ENCODE peak calls at places on chromosomes 13 and 19, in seven cellular contexts. G is naive thymus-derived CD4-positive, alpha-beta T cell; X is IMR-90; L is neural progenitor cell; E is A549; D is AG04450; O is CD8-positive, alpha-beta T cell. T is an unnamed sample.

GRCh38 chr19:54114340-54114826 is 1.1 kb downstream of the TFPT start:
- DNase-seq in G (peak), X (peak), L (peak), E (no peak), D (no peak), O (peak), T (peak)

GRCh38 chr19:35240322-35240721 is 8.5 kb upstream of the LSR start:
- DNase-seq in G (peak), X (no peak), L (no peak), E (no peak), D (no peak), O (peak), T (no peak)

GRCh38 chr19:41411094-41411493 is 13.5 kb downstream of the BCKDHA start:
- DNase-seq in G (no peak), X (no peak), L (no peak), E (no peak), D (no peak), O (no peak), T (no peak)

GRCh38 chr19:55319786-55320185 is 5.4 kb downstream of the TMEM150B start:
- DNase-seq in G (no peak), X (peak), L (peak), E (no peak), D (no peak), O (no peak), T (peak)

GRCh38 chr13:94416454-94417080 is 62.9 kb downstream of the DCT start:
- DNase-seq in G (no peak), X (peak), L (peak), E (peak), D (no peak), O (no peak), T (peak)

GRCh38 chr13:110347535-110348308 is 40.6 kb downstream of the COL4A2 start:
- DNase-seq in G (no peak), X (peak), L (no peak), E (peak), D (no peak), O (no peak), T (peak)

GRCh38 chr13:74246398-74246975 is 112.3 kb upstream of the KLF12 start:
- DNase-seq in G (no peak), X (peak), L (no peak), E (no peak), D (no peak), O (peak), T (peak)

GRCh38 chr19:38849746-38850230 is at the start of gene HNRNPL:
- DNase-seq in G (peak), X (no peak), L (no peak), E (no peak), D (no peak), O (peak), T (no peak)

GRCh38 chr13:95783747-95784146 is 106.8 kb downstream of the DNAJC3 start:
- DNase-seq in G (no peak), X (no peak), L (no peak), E (no peak), D (no peak), O (no peak), T (no peak)

GRCh38 chr19:55642153-55643002 is 1.1 kb upstream of the ZNF581 start:
- DNase-seq in G (peak), X (no peak), L (peak), E (no peak), D (no peak), O (peak), T (no peak)

GRCh38 chr19:16078759-16079707 is 2.7 kb downstream of the TPM4 start:
- DNase-seq in G (peak), X (peak), L (peak), E (peak), D (peak), O (peak), T (peak)

GRCh38 chr13:112737329-112737728 is 47.5 kb downstream of the ATP11A start:
- DNase-seq in G (no peak), X (no peak), L (no peak), E (no peak), D (no peak), O (no peak), T (no peak)

GRCh38 chr19:23799321-23799720 is 40.6 kb upstream of the ZNF681 start:
- DNase-seq in G (peak), X (no peak), L (no peak), E (no peak), D (no peak), O (peak), T (no peak)

GRCh38 chr13:26456578-26457119 is 100.8 kb upstream of the WASF3 start:
- DNase-seq in G (no peak), X (no peak), L (no peak), E (no peak), D (no peak), O (no peak), T (no peak)

GRCh38 chr19:35493971-35494370 is 3.7 kb upstream of the KRTDAP start:
- DNase-seq in G (no peak), X (no peak), L (no peak), E (no peak), D (no peak), O (no peak), T (no peak)

GRCh38 chr13:76773695-76774094 is 112.5 kb downstream of the KCTD12 start:
- DNase-seq in G (no peak), X (no peak), L (no peak), E (no peak), D (no peak), O (no peak), T (no peak)

GRCh38 chr13:36736119-36736726 is 62.4 kb downstream of the SERTM1 start:
- DNase-seq in G (peak), X (peak), L (peak), E (peak), D (peak), O (peak), T (peak)

GRCh38 chr19:17829855-17830566 is 8.7 kb upstream of the INSL3 start:
- DNase-seq in G (no peak), X (peak), L (peak), E (peak), D (no peak), O (no peak), T (peak)
- H3K4me3 ChIP-seq in G (no peak), X (no peak), L (peak), E (peak), D (peak), O (no peak), T (peak)

GRCh38 chr13:87536899-87537298 is 134.3 kb upstream of the SLITRK5 start:
- DNase-seq in G (no peak), X (no peak), L (no peak), E (no peak), D (no peak), O (no peak), T (no peak)

GRCh38 chr13:87536499-87536898 is 134.7 kb upstream of the SLITRK5 start:
- DNase-seq in G (no peak), X (no peak), L (no peak), E (no peak), D (no peak), O (no peak), T (no peak)

GRCh38 chr13:87537946-87538345 is 133.2 kb upstream of the SLITRK5 start:
- DNase-seq in G (no peak), X (no peak), L (no peak), E (no peak), D (no peak), O (no peak), T (no peak)

GRCh38 chr13:87535911-87536310 is 135.3 kb upstream of the SLITRK5 start:
- DNase-seq in G (no peak), X (no peak), L (no peak), E (no peak), D (no peak), O (no peak), T (no peak)

GRCh38 chr13:87538366-87539052 is 132.7 kb upstream of the SLITRK5 start:
- DNase-seq in G (no peak), X (no peak), L (no peak), E (no peak), D (no peak), O (no peak), T (no peak)
- H3K27ac ChIP-seq in G (no peak), X (no peak), L (no peak), E (no peak), D (no peak), O (no peak), T (no peak)

GRCh38 chr13:44974056-44974798 is 15.0 kb downstream of the NUFIP1 start:
- DNase-seq in G (no peak), X (peak), L (no peak), E (no peak), D (no peak), O (no peak), T (peak)
- H3K4me3 ChIP-seq in G (no peak), X (no peak), L (no peak), E (no peak), D (no peak), O (no peak), T (no peak)

DNA sequence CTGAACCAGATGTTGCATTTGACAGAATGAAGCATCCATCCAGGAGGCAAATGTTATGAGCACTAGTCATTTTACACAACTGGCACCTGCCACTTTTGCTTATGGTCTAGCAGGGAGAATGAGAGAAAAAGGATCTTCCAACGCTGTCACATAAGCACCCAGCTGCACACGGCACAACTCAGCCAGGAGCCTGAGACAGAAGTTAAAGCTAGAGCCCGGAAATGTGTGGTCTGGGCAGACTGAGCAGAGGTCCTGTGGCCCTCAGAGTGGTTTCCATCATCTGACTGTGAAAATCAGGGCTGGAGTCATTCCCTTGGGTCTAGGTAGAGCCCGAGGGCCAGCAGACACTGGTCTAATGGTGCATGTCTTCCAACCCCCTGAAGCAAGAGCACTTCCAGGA is 78.4 kb upstream of the XPO4 start:
- DNase-seq in G (no peak), X (no peak), L (no peak), E (no peak), D (no peak), O (no peak), T (no peak)
- H3K27ac ChIP-seq in G (no peak), X (no peak), L (no peak), E (no peak), D (peak), O (no peak), T (no peak)

GRCh38 chr19:33712268-33712667 is 84.4 kb upstream of the KCTD15 start:
- DNase-seq in G (no peak), X (no peak), L (no peak), E (no peak), D (no peak), O (no peak), T (no peak)
- H3K4me3 ChIP-seq in G (no peak), X (no peak), L (no peak), E (no peak), D (no peak), O (no peak), T (no peak)

GRCh38 chr19:5595129-5595528 is 27.4 kb upstream of the TINCR start:
- DNase-seq in G (no peak), X (no peak), L (no peak), E (no peak), D (no peak), O (no peak), T (no peak)

GRCh38 chr19:5593963-5594255 is 26.2 kb upstream of the TINCR start:
- DNase-seq in G (no peak), X (no peak), L (no peak), E (no peak), D (no peak), O (no peak), T (no peak)

GRCh38 chr19:5593245-5593962 is 25.7 kb upstream of the TINCR start:
- DNase-seq in G (no peak), X (no peak), L (no peak), E (no peak), D (no peak), O (no peak), T (no peak)

GRCh38 chr19:5595745-5596144 is 26.8 kb downstream of the SAFB2 start:
- DNase-seq in G (no peak), X (no peak), L (no peak), E (no peak), D (no peak), O (no peak), T (no peak)

GRCh38 chr19:5594521-5594950 is 26.8 kb upstream of the TINCR start:
- DNase-seq in G (no peak), X (no peak), L (no peak), E (no peak), D (no peak), O (no peak), T (no peak)
- H3K27ac ChIP-seq in G (no peak), X (no peak), L (no peak), E (no peak), D (no peak), O (no peak), T (no peak)

DNA sequence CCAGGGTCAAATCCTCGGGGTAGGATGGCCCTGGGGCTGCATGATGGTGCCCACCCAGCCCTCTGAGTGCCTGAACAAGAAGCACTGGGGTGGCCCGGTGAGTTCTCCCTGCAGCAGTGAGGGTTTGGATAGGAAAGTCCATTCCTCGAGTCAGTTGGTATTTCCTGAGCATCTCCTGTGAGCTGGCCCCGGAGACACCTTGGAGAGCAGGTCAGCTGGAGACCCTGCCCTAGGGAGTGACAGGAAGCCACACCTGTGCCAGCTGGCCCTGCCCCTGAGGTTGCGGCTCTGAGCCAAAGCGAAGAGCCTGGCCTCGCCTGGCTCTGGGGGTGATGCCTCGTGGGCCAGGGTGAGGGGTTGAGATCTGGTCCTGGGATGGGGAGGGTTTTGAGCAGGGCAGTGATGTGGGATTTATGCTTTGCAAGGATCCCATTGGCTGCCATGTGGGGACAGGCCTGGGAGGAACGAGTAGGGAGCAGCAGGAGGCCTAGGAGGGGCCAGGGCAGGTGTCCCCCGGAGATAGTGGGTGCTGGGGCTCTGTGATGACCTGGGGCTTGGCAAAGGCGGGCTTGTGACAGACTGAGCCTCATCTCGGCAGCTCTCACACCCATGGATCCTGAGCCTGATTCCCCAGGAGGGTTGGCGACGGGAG is 16.0 kb downstream of the CRTC1 start:
- DNase-seq in G (no peak), X (no peak), L (no peak), E (no peak), D (no peak), O (no peak), T (no peak)
- H3K4me3 ChIP-seq in G (peak), X (no peak), L (no peak), E (no peak), D (no peak), O (peak), T (no peak)

DNA sequence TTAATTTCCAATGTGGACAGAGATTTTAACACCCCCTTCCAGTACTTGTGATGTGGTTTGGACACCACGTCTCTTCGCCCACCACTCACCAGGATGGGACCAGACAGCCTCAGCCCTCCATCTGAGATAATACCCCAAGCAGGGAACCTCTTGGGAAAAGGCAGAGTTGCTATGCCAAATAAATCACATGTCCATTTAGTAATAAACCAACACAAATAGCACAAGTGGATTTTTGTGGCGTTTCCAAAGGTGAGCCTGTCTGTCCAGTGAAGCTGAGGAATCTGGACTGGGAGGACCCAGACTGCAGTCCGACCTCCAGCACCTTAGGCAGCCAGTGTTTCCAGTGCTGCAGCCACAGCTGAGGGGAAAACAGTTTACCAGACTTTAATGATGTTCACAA is 34.1 kb upstream of the GAS6 start:
- DNase-seq in G (no peak), X (no peak), L (no peak), E (no peak), D (no peak), O (no peak), T (no peak)
- H3K27ac ChIP-seq in G (no peak), X (peak), L (no peak), E (no peak), D (peak), O (no peak), T (no peak)

GRCh38 chr13:99985243-99985874 is 3.8 kb downstream of the ZIC2 start:
- DNase-seq in G (no peak), X (no peak), L (peak), E (no peak), D (no peak), O (no peak), T (no peak)

GRCh38 chr13:99988469-99989375 is 7.1 kb downstream of the ZIC2 start:
- DNase-seq in G (no peak), X (no peak), L (peak), E (no peak), D (no peak), O (no peak), T (no peak)

GRCh38 chr13:99985886-99986527 is 4.4 kb downstream of the ZIC2 start:
- DNase-seq in G (no peak), X (no peak), L (peak), E (no peak), D (no peak), O (no peak), T (no peak)

GRCh38 chr13:99987180-99988047 is 5.8 kb downstream of the ZIC2 start:
- DNase-seq in G (no peak), X (no peak), L (peak), E (no peak), D (no peak), O (no peak), T (no peak)

DNA sequence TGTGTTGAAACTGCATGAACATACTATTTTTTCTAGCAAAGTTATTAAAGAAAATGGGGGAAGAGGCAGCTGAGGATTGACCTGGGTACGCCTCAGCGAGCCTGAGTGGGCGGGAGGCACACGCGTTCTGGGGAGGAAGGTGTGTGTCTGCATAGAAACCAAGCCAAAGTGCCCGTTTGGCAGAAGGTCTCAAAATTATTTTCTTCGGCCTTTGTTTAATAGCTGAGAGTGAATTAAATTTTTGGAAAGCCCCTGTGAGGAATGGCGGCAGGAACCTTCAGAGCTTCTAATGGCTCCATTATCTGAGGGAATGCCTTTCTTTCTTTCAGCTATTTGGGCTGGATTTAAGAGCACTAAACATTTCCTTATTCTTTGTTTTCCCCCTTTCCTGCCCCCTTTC is 5.2 kb downstream of the ZIC2 start:
- DNase-seq in G (no peak), X (no peak), L (peak), E (no peak), D (no peak), O (no peak), T (no peak)
- H3K4me3 ChIP-seq in G (no peak), X (no peak), L (peak), E (no peak), D (no peak), O (no peak), T (no peak)